ENCODE peak calls at places on chromosomes 3 and 15, in eight cellular contexts. One of them, this sample, is unnamed.

GRCh38 chr3:38521391-38521987 is 25.3 kb downstream of the EXOG start:
- DNase-seq in fibroblast of lung: peak; percentile 79
- DNase-seq in anterior cingulate cortex: no peak
- DNase-seq in stimulated activated CD8-positive, alpha-beta memory T cell treated with anti-CD3 and anti-CD28 coated beads, Interleukin-2, amount 100 ng/mL, for 1 hour: peak; percentile 31
- DNase-seq in RPMI7951: peak; percentile 62
- DNase-seq in C1 segment of cervical spinal cord: peak; percentile 33
- DNase-seq in stimulated activated CD4-positive, alpha-beta T cell treated with anti-CD3 and anti-CD28 coated beads, TNF-alpha, amount 100 ng/mL, for 24 hours: peak; percentile 51
- DNase-seq in kidney tubule cell: peak; percentile 73
- DNase-seq in this sample: peak; percentile 51

GRCh38 chr15:64761156-64761555 is 14.2 kb downstream of the RBPMS2 start:
- DNase-seq in fibroblast of lung: no peak
- DNase-seq in stimulated activated CD8-positive, alpha-beta memory T cell treated with anti-CD3 and anti-CD28 coated beads, Interleukin-2, amount 100 ng/mL, for 1 hour: no peak
- DNase-seq in C1 segment of cervical spinal cord: no peak
- DNase-seq in anterior cingulate cortex: no peak
- DNase-seq in stimulated activated CD4-positive, alpha-beta T cell treated with anti-CD3 and anti-CD28 coated beads, TNF-alpha, amount 100 ng/mL, for 24 hours: no peak
- DNase-seq in kidney tubule cell: no peak
- DNase-seq in RPMI7951: no peak
- DNase-seq in this sample: no peak

GRCh38 chr15:65796610-65797012 is 4.5 kb upstream of the DENND4A start:
- DNase-seq in anterior cingulate cortex: no peak
- DNase-seq in stimulated activated CD4-positive, alpha-beta T cell treated with anti-CD3 and anti-CD28 coated beads, TNF-alpha, amount 100 ng/mL, for 24 hours: no peak
- DNase-seq in C1 segment of cervical spinal cord: no peak
- DNase-seq in stimulated activated CD8-positive, alpha-beta memory T cell treated with anti-CD3 and anti-CD28 coated beads, Interleukin-2, amount 100 ng/mL, for 1 hour: no peak
- DNase-seq in kidney tubule cell: peak; percentile 59
- DNase-seq in RPMI7951: peak; percentile 61
- DNase-seq in fibroblast of lung: peak; percentile 60
- DNase-seq in this sample: no peak

GRCh38 chr15:65421360-65422215 is 1.2 kb downstream of the IGDCC4 start:
- DNase-seq in kidney tubule cell: peak; percentile 85
- DNase-seq in stimulated activated CD4-positive, alpha-beta T cell treated with anti-CD3 and anti-CD28 coated beads, TNF-alpha, amount 100 ng/mL, for 24 hours: no peak
- DNase-seq in C1 segment of cervical spinal cord: no peak
- DNase-seq in RPMI7951: peak; percentile 28
- DNase-seq in anterior cingulate cortex: no peak
- DNase-seq in fibroblast of lung: peak; percentile 63
- DNase-seq in stimulated activated CD8-positive, alpha-beta memory T cell treated with anti-CD3 and anti-CD28 coated beads, Interleukin-2, amount 100 ng/mL, for 1 hour: no peak
- DNase-seq in this sample: peak; percentile 77

GRCh38 chr15:50758712-50759205 is 6.7 kb downstream of the SPPL2A start:
- DNase-seq in fibroblast of lung: no peak
- DNase-seq in kidney tubule cell: peak; percentile 40
- DNase-seq in C1 segment of cervical spinal cord: no peak
- DNase-seq in stimulated activated CD4-positive, alpha-beta T cell treated with anti-CD3 and anti-CD28 coated beads, TNF-alpha, amount 100 ng/mL, for 24 hours: no peak
- DNase-seq in stimulated activated CD8-positive, alpha-beta memory T cell treated with anti-CD3 and anti-CD28 coated beads, Interleukin-2, amount 100 ng/mL, for 1 hour: no peak
- DNase-seq in RPMI7951: peak; percentile 16
- DNase-seq in anterior cingulate cortex: no peak
- DNase-seq in this sample: no peak

GRCh38 chr3:54891540-54891897 is 36.3 kb downstream of the LRTM1 start:
- DNase-seq in RPMI7951: peak; percentile 100
- DNase-seq in anterior cingulate cortex: no peak
- DNase-seq in stimulated activated CD4-positive, alpha-beta T cell treated with anti-CD3 and anti-CD28 coated beads, TNF-alpha, amount 100 ng/mL, for 24 hours: no peak
- DNase-seq in fibroblast of lung: peak; percentile 95
- DNase-seq in kidney tubule cell: peak; percentile 97
- DNase-seq in stimulated activated CD8-positive, alpha-beta memory T cell treated with anti-CD3 and anti-CD28 coated beads, Interleukin-2, amount 100 ng/mL, for 1 hour: no peak
- DNase-seq in C1 segment of cervical spinal cord: no peak
- DNase-seq in this sample: peak; percentile 81

GRCh38 chr3:74067296-74067695 is 442.6 kb upstream of the PDZRN3 start:
- DNase-seq in fibroblast of lung: peak; percentile 74
- DNase-seq in anterior cingulate cortex: no peak
- DNase-seq in stimulated activated CD4-positive, alpha-beta T cell treated with anti-CD3 and anti-CD28 coated beads, TNF-alpha, amount 100 ng/mL, for 24 hours: no peak
- DNase-seq in stimulated activated CD8-positive, alpha-beta memory T cell treated with anti-CD3 and anti-CD28 coated beads, Interleukin-2, amount 100 ng/mL, for 1 hour: no peak
- DNase-seq in RPMI7951: no peak
- DNase-seq in kidney tubule cell: peak; percentile 21
- DNase-seq in C1 segment of cervical spinal cord: no peak
- DNase-seq in this sample: peak; percentile 27

GRCh38 chr15:51735211-51735610 is 2.2 kb downstream of the LYSMD2 start:
- DNase-seq in kidney tubule cell: no peak
- DNase-seq in fibroblast of lung: no peak
- DNase-seq in stimulated activated CD4-positive, alpha-beta T cell treated with anti-CD3 and anti-CD28 coated beads, TNF-alpha, amount 100 ng/mL, for 24 hours: no peak
- DNase-seq in stimulated activated CD8-positive, alpha-beta memory T cell treated with anti-CD3 and anti-CD28 coated beads, Interleukin-2, amount 100 ng/mL, for 1 hour: no peak
- DNase-seq in C1 segment of cervical spinal cord: no peak
- DNase-seq in RPMI7951: no peak
- DNase-seq in anterior cingulate cortex: no peak
- DNase-seq in this sample: no peak

GRCh38 chr3:175186511-175186910 is 327.4 kb downstream of the NAALADL2 start:
- DNase-seq in RPMI7951: no peak
- DNase-seq in stimulated activated CD8-positive, alpha-beta memory T cell treated with anti-CD3 and anti-CD28 coated beads, Interleukin-2, amount 100 ng/mL, for 1 hour: no peak
- DNase-seq in anterior cingulate cortex: no peak
- DNase-seq in fibroblast of lung: peak; percentile 17
- DNase-seq in C1 segment of cervical spinal cord: no peak
- DNase-seq in stimulated activated CD4-positive, alpha-beta T cell treated with anti-CD3 and anti-CD28 coated beads, TNF-alpha, amount 100 ng/mL, for 24 hours: no peak
- DNase-seq in kidney tubule cell: peak; percentile 13
- DNase-seq in this sample: no peak

GRCh38 chr3:10283638-10284037 is 9.1 kb downstream of the GHRL start:
- DNase-seq in C1 segment of cervical spinal cord: no peak
- DNase-seq in stimulated activated CD8-positive, alpha-beta memory T cell treated with anti-CD3 and anti-CD28 coated beads, Interleukin-2, amount 100 ng/mL, for 1 hour: no peak
- DNase-seq in anterior cingulate cortex: no peak
- DNase-seq in kidney tubule cell: peak; percentile 80
- DNase-seq in fibroblast of lung: no peak
- DNase-seq in RPMI7951: no peak
- DNase-seq in stimulated activated CD4-positive, alpha-beta T cell treated with anti-CD3 and anti-CD28 coated beads, TNF-alpha, amount 100 ng/mL, for 24 hours: no peak
- DNase-seq in this sample: peak; percentile 76

GRCh38 chr15:42154576-42155355 is 1.7 kb downstream of the PLA2G4F start:
- DNase-seq in stimulated activated CD8-positive, alpha-beta memory T cell treated with anti-CD3 and anti-CD28 coated beads, Interleukin-2, amount 100 ng/mL, for 1 hour: no peak
- DNase-seq in C1 segment of cervical spinal cord: no peak
- DNase-seq in anterior cingulate cortex: no peak
- DNase-seq in kidney tubule cell: peak; percentile 85
- DNase-seq in stimulated activated CD4-positive, alpha-beta T cell treated with anti-CD3 and anti-CD28 coated beads, TNF-alpha, amount 100 ng/mL, for 24 hours: no peak
- DNase-seq in RPMI7951: no peak
- DNase-seq in fibroblast of lung: no peak
- DNase-seq in this sample: no peak

GRCh38 chr15:99475754-99476412 is 89.9 kb upstream of the MEF2A start:
- DNase-seq in stimulated activated CD4-positive, alpha-beta T cell treated with anti-CD3 and anti-CD28 coated beads, TNF-alpha, amount 100 ng/mL, for 24 hours: no peak
- DNase-seq in anterior cingulate cortex: no peak
- DNase-seq in stimulated activated CD8-positive, alpha-beta memory T cell treated with anti-CD3 and anti-CD28 coated beads, Interleukin-2, amount 100 ng/mL, for 1 hour: no peak
- DNase-seq in RPMI7951: no peak
- DNase-seq in fibroblast of lung: no peak
- DNase-seq in C1 segment of cervical spinal cord: no peak
- DNase-seq in kidney tubule cell: no peak
- DNase-seq in this sample: no peak

GRCh38 chr3:142787719-142788118 is 63.9 kb downstream of the TRPC1 start:
- DNase-seq in fibroblast of lung: no peak
- DNase-seq in C1 segment of cervical spinal cord: no peak
- DNase-seq in RPMI7951: no peak
- DNase-seq in anterior cingulate cortex: no peak
- DNase-seq in stimulated activated CD8-positive, alpha-beta memory T cell treated with anti-CD3 and anti-CD28 coated beads, Interleukin-2, amount 100 ng/mL, for 1 hour: no peak
- DNase-seq in kidney tubule cell: no peak
- DNase-seq in stimulated activated CD4-positive, alpha-beta T cell treated with anti-CD3 and anti-CD28 coated beads, TNF-alpha, amount 100 ng/mL, for 24 hours: no peak
- DNase-seq in this sample: no peak

GRCh38 chr3:126441256-126441880 is 34.3 kb downstream of the ZXDC start:
- DNase-seq in kidney tubule cell: no peak
- DNase-seq in stimulated activated CD8-positive, alpha-beta memory T cell treated with anti-CD3 and anti-CD28 coated beads, Interleukin-2, amount 100 ng/mL, for 1 hour: no peak
- DNase-seq in C1 segment of cervical spinal cord: no peak
- DNase-seq in RPMI7951: no peak
- DNase-seq in fibroblast of lung: no peak
- DNase-seq in anterior cingulate cortex: no peak
- DNase-seq in stimulated activated CD4-positive, alpha-beta T cell treated with anti-CD3 and anti-CD28 coated beads, TNF-alpha, amount 100 ng/mL, for 24 hours: no peak
- DNase-seq in this sample: no peak

GRCh38 chr3:21013566-21013965 is 737.4 kb downstream of the ZNF385D start:
- DNase-seq in stimulated activated CD4-positive, alpha-beta T cell treated with anti-CD3 and anti-CD28 coated beads, TNF-alpha, amount 100 ng/mL, for 24 hours: no peak
- DNase-seq in stimulated activated CD8-positive, alpha-beta memory T cell treated with anti-CD3 and anti-CD28 coated beads, Interleukin-2, amount 100 ng/mL, for 1 hour: no peak
- DNase-seq in fibroblast of lung: no peak
- DNase-seq in kidney tubule cell: peak; percentile 35
- DNase-seq in C1 segment of cervical spinal cord: no peak
- DNase-seq in anterior cingulate cortex: no peak
- DNase-seq in RPMI7951: no peak
- DNase-seq in this sample: no peak

GRCh38 chr3:157335198-157335597 is 101.5 kb upstream of the PTX3 start:
- DNase-seq in stimulated activated CD4-positive, alpha-beta T cell treated with anti-CD3 and anti-CD28 coated beads, TNF-alpha, amount 100 ng/mL, for 24 hours: no peak
- DNase-seq in fibroblast of lung: no peak
- DNase-seq in stimulated activated CD8-positive, alpha-beta memory T cell treated with anti-CD3 and anti-CD28 coated beads, Interleukin-2, amount 100 ng/mL, for 1 hour: no peak
- DNase-seq in RPMI7951: no peak
- DNase-seq in C1 segment of cervical spinal cord: no peak
- DNase-seq in kidney tubule cell: peak; percentile 16
- DNase-seq in anterior cingulate cortex: no peak
- DNase-seq in this sample: no peak

GRCh38 chr3:17088602-17089313 is 204.0 kb downstream of the PLCL2 start:
- DNase-seq in C1 segment of cervical spinal cord: no peak
- DNase-seq in RPMI7951: no peak
- DNase-seq in fibroblast of lung: no peak
- DNase-seq in stimulated activated CD8-positive, alpha-beta memory T cell treated with anti-CD3 and anti-CD28 coated beads, Interleukin-2, amount 100 ng/mL, for 1 hour: peak; percentile 15
- DNase-seq in stimulated activated CD4-positive, alpha-beta T cell treated with anti-CD3 and anti-CD28 coated beads, TNF-alpha, amount 100 ng/mL, for 24 hours: peak; percentile 7
- DNase-seq in kidney tubule cell: no peak
- DNase-seq in anterior cingulate cortex: no peak
- DNase-seq in this sample: no peak

GRCh38 chr3:75254685-75255084 is 409.4 kb upstream of the FRG2C start:
- DNase-seq in C1 segment of cervical spinal cord: no peak
- DNase-seq in stimulated activated CD4-positive, alpha-beta T cell treated with anti-CD3 and anti-CD28 coated beads, TNF-alpha, amount 100 ng/mL, for 24 hours: no peak
- DNase-seq in stimulated activated CD8-positive, alpha-beta memory T cell treated with anti-CD3 and anti-CD28 coated beads, Interleukin-2, amount 100 ng/mL, for 1 hour: no peak
- DNase-seq in kidney tubule cell: no peak
- DNase-seq in fibroblast of lung: no peak
- DNase-seq in anterior cingulate cortex: no peak
- DNase-seq in RPMI7951: no peak
- DNase-seq in this sample: no peak

GRCh38 chr3:101814835-101815234 is 34.5 kb upstream of the NFKBIZ start:
- DNase-seq in kidney tubule cell: no peak
- DNase-seq in stimulated activated CD8-positive, alpha-beta memory T cell treated with anti-CD3 and anti-CD28 coated beads, Interleukin-2, amount 100 ng/mL, for 1 hour: no peak
- DNase-seq in stimulated activated CD4-positive, alpha-beta T cell treated with anti-CD3 and anti-CD28 coated beads, TNF-alpha, amount 100 ng/mL, for 24 hours: no peak
- DNase-seq in fibroblast of lung: no peak
- DNase-seq in RPMI7951: no peak
- DNase-seq in C1 segment of cervical spinal cord: no peak
- DNase-seq in anterior cingulate cortex: no peak
- DNase-seq in this sample: no peak

GRCh38 chr3:24195504-24196230 is 250.6 kb downstream of the NR1D2 start:
- DNase-seq in stimulated activated CD8-positive, alpha-beta memory T cell treated with anti-CD3 and anti-CD28 coated beads, Interleukin-2, amount 100 ng/mL, for 1 hour: no peak
- DNase-seq in C1 segment of cervical spinal cord: no peak
- DNase-seq in anterior cingulate cortex: no peak
- DNase-seq in stimulated activated CD4-positive, alpha-beta T cell treated with anti-CD3 and anti-CD28 coated beads, TNF-alpha, amount 100 ng/mL, for 24 hours: no peak
- DNase-seq in fibroblast of lung: no peak
- DNase-seq in RPMI7951: no peak
- DNase-seq in kidney tubule cell: no peak
- DNase-seq in this sample: no peak

GRCh38 chr15:96072821-96073220 is 257.7 kb upstream of the NR2F2 start:
- DNase-seq in kidney tubule cell: no peak
- DNase-seq in stimulated activated CD8-positive, alpha-beta memory T cell treated with anti-CD3 and anti-CD28 coated beads, Interleukin-2, amount 100 ng/mL, for 1 hour: no peak
- DNase-seq in stimulated activated CD4-positive, alpha-beta T cell treated with anti-CD3 and anti-CD28 coated beads, TNF-alpha, amount 100 ng/mL, for 24 hours: no peak
- DNase-seq in C1 segment of cervical spinal cord: no peak
- DNase-seq in RPMI7951: no peak
- DNase-seq in anterior cingulate cortex: no peak
- DNase-seq in fibroblast of lung: no peak
- DNase-seq in this sample: no peak

GRCh38 chr3:14216257-14217048 is 37.8 kb downstream of the LSM3 start:
- DNase-seq in anterior cingulate cortex: no peak
- DNase-seq in kidney tubule cell: peak; percentile 70
- DNase-seq in C1 segment of cervical spinal cord: peak; percentile 80
- DNase-seq in fibroblast of lung: peak; percentile 76
- DNase-seq in RPMI7951: no peak
- DNase-seq in stimulated activated CD8-positive, alpha-beta memory T cell treated with anti-CD3 and anti-CD28 coated beads, Interleukin-2, amount 100 ng/mL, for 1 hour: peak; percentile 13
- DNase-seq in stimulated activated CD4-positive, alpha-beta T cell treated with anti-CD3 and anti-CD28 coated beads, TNF-alpha, amount 100 ng/mL, for 24 hours: peak; percentile 32
- DNase-seq in this sample: peak; percentile 35

GRCh38 chr15:65942436-65942835 is 73.1 kb downstream of the RAB11A start:
- DNase-seq in stimulated activated CD8-positive, alpha-beta memory T cell treated with anti-CD3 and anti-CD28 coated beads, Interleukin-2, amount 100 ng/mL, for 1 hour: no peak
- DNase-seq in RPMI7951: peak; percentile 21
- DNase-seq in fibroblast of lung: no peak
- DNase-seq in stimulated activated CD4-positive, alpha-beta T cell treated with anti-CD3 and anti-CD28 coated beads, TNF-alpha, amount 100 ng/mL, for 24 hours: no peak
- DNase-seq in C1 segment of cervical spinal cord: no peak
- DNase-seq in kidney tubule cell: no peak
- DNase-seq in anterior cingulate cortex: no peak
- DNase-seq in this sample: no peak

GRCh38 chr3:194875581-194876402 is 190.1 kb downstream of the FAM43A start:
- DNase-seq in kidney tubule cell: no peak
- DNase-seq in stimulated activated CD4-positive, alpha-beta T cell treated with anti-CD3 and anti-CD28 coated beads, TNF-alpha, amount 100 ng/mL, for 24 hours: no peak
- DNase-seq in anterior cingulate cortex: no peak
- DNase-seq in RPMI7951: no peak
- DNase-seq in C1 segment of cervical spinal cord: no peak
- DNase-seq in stimulated activated CD8-positive, alpha-beta memory T cell treated with anti-CD3 and anti-CD28 coated beads, Interleukin-2, amount 100 ng/mL, for 1 hour: no peak
- DNase-seq in fibroblast of lung: no peak
- DNase-seq in this sample: no peak

GRCh38 chr3:190676477-190676876 is 162.6 kb downstream of the IL1RAP start:
- DNase-seq in stimulated activated CD4-positive, alpha-beta T cell treated with anti-CD3 and anti-CD28 coated beads, TNF-alpha, amount 100 ng/mL, for 24 hours: no peak
- DNase-seq in stimulated activated CD8-positive, alpha-beta memory T cell treated with anti-CD3 and anti-CD28 coated beads, Interleukin-2, amount 100 ng/mL, for 1 hour: no peak
- DNase-seq in fibroblast of lung: no peak
- DNase-seq in kidney tubule cell: no peak
- DNase-seq in anterior cingulate cortex: no peak
- DNase-seq in C1 segment of cervical spinal cord: no peak
- DNase-seq in RPMI7951: no peak
- DNase-seq in this sample: no peak

GRCh38 chr3:158768881-158769518 is 32.9 kb upstream of the MFSD1 start:
- DNase-seq in stimulated activated CD8-positive, alpha-beta memory T cell treated with anti-CD3 and anti-CD28 coated beads, Interleukin-2, amount 100 ng/mL, for 1 hour: no peak
- DNase-seq in C1 segment of cervical spinal cord: no peak
- DNase-seq in anterior cingulate cortex: no peak
- DNase-seq in fibroblast of lung: peak; percentile 98
- DNase-seq in stimulated activated CD4-positive, alpha-beta T cell treated with anti-CD3 and anti-CD28 coated beads, TNF-alpha, amount 100 ng/mL, for 24 hours: no peak
- DNase-seq in RPMI7951: peak; percentile 95
- DNase-seq in kidney tubule cell: peak; percentile 78
- DNase-seq in this sample: no peak

GRCh38 chr15:33738941-33739664 is 229.2 kb upstream of the CHRM5 start:
- DNase-seq in RPMI7951: no peak
- DNase-seq in fibroblast of lung: no peak
- DNase-seq in kidney tubule cell: no peak
- DNase-seq in stimulated activated CD4-positive, alpha-beta T cell treated with anti-CD3 and anti-CD28 coated beads, TNF-alpha, amount 100 ng/mL, for 24 hours: no peak
- DNase-seq in stimulated activated CD8-positive, alpha-beta memory T cell treated with anti-CD3 and anti-CD28 coated beads, Interleukin-2, amount 100 ng/mL, for 1 hour: no peak
- DNase-seq in C1 segment of cervical spinal cord: no peak
- DNase-seq in anterior cingulate cortex: no peak
- DNase-seq in this sample: no peak

GRCh38 chr3:58487140-58487886 is 4.6 kb upstream of the KCTD6 start:
- DNase-seq in RPMI7951: peak; percentile 83
- DNase-seq in fibroblast of lung: peak; percentile 55
- DNase-seq in kidney tubule cell: peak; percentile 57
- DNase-seq in C1 segment of cervical spinal cord: no peak
- DNase-seq in anterior cingulate cortex: peak; percentile 41
- DNase-seq in stimulated activated CD4-positive, alpha-beta T cell treated with anti-CD3 and anti-CD28 coated beads, TNF-alpha, amount 100 ng/mL, for 24 hours: no peak
- DNase-seq in stimulated activated CD8-positive, alpha-beta memory T cell treated with anti-CD3 and anti-CD28 coated beads, Interleukin-2, amount 100 ng/mL, for 1 hour: no peak
- DNase-seq in this sample: peak; percentile 39

GRCh38 chr15:70853270-70853854 is 595 bp downstream of the LARP6 start:
- DNase-seq in RPMI7951: peak; percentile 65
- DNase-seq in anterior cingulate cortex: no peak
- DNase-seq in fibroblast of lung: peak; percentile 70
- DNase-seq in kidney tubule cell: peak; percentile 81
- DNase-seq in stimulated activated CD8-positive, alpha-beta memory T cell treated with anti-CD3 and anti-CD28 coated beads, Interleukin-2, amount 100 ng/mL, for 1 hour: no peak
- DNase-seq in C1 segment of cervical spinal cord: no peak
- DNase-seq in stimulated activated CD4-positive, alpha-beta T cell treated with anti-CD3 and anti-CD28 coated beads, TNF-alpha, amount 100 ng/mL, for 24 hours: no peak
- DNase-seq in this sample: no peak

GRCh38 chr3:171459130-171459941 is 869 bp downstream of the TNIK start:
- DNase-seq in anterior cingulate cortex: no peak
- DNase-seq in fibroblast of lung: peak; percentile 48
- DNase-seq in RPMI7951: peak; percentile 41
- DNase-seq in kidney tubule cell: peak; percentile 57
- DNase-seq in stimulated activated CD8-positive, alpha-beta memory T cell treated with anti-CD3 and anti-CD28 coated beads, Interleukin-2, amount 100 ng/mL, for 1 hour: no peak
- DNase-seq in C1 segment of cervical spinal cord: peak; percentile 52
- DNase-seq in stimulated activated CD4-positive, alpha-beta T cell treated with anti-CD3 and anti-CD28 coated beads, TNF-alpha, amount 100 ng/mL, for 24 hours: peak; percentile 33
- DNase-seq in this sample: peak; percentile 50

GRCh38 chr3:22980346-22980745 is 222.8 kb upstream of the UBE2E2 start:
- DNase-seq in anterior cingulate cortex: no peak
- DNase-seq in C1 segment of cervical spinal cord: no peak
- DNase-seq in fibroblast of lung: peak; percentile 45
- DNase-seq in kidney tubule cell: no peak
- DNase-seq in RPMI7951: peak; percentile 41
- DNase-seq in stimulated activated CD4-positive, alpha-beta T cell treated with anti-CD3 and anti-CD28 coated beads, TNF-alpha, amount 100 ng/mL, for 24 hours: no peak
- DNase-seq in stimulated activated CD8-positive, alpha-beta memory T cell treated with anti-CD3 and anti-CD28 coated beads, Interleukin-2, amount 100 ng/mL, for 1 hour: no peak
- DNase-seq in this sample: no peak

GRCh38 chr3:138338816-138339215 is 9.2 kb upstream of the NME9 start:
- DNase-seq in anterior cingulate cortex: no peak
- DNase-seq in kidney tubule cell: no peak
- DNase-seq in stimulated activated CD8-positive, alpha-beta memory T cell treated with anti-CD3 and anti-CD28 coated beads, Interleukin-2, amount 100 ng/mL, for 1 hour: no peak
- DNase-seq in fibroblast of lung: no peak
- DNase-seq in stimulated activated CD4-positive, alpha-beta T cell treated with anti-CD3 and anti-CD28 coated beads, TNF-alpha, amount 100 ng/mL, for 24 hours: no peak
- DNase-seq in RPMI7951: no peak
- DNase-seq in C1 segment of cervical spinal cord: no peak
- DNase-seq in this sample: peak; percentile 46

GRCh38 chr15:79166311-79166955 is 75.9 kb upstream of the RASGRF1 start:
- DNase-seq in C1 segment of cervical spinal cord: no peak
- DNase-seq in fibroblast of lung: no peak
- DNase-seq in stimulated activated CD4-positive, alpha-beta T cell treated with anti-CD3 and anti-CD28 coated beads, TNF-alpha, amount 100 ng/mL, for 24 hours: no peak
- DNase-seq in kidney tubule cell: no peak
- DNase-seq in RPMI7951: no peak
- DNase-seq in stimulated activated CD8-positive, alpha-beta memory T cell treated with anti-CD3 and anti-CD28 coated beads, Interleukin-2, amount 100 ng/mL, for 1 hour: no peak
- DNase-seq in anterior cingulate cortex: no peak
- DNase-seq in this sample: no peak

GRCh38 chr3:140903196-140903595 is 38.4 kb upstream of the SLC25A36 start:
- DNase-seq in C1 segment of cervical spinal cord: no peak
- DNase-seq in stimulated activated CD8-positive, alpha-beta memory T cell treated with anti-CD3 and anti-CD28 coated beads, Interleukin-2, amount 100 ng/mL, for 1 hour: no peak
- DNase-seq in RPMI7951: no peak
- DNase-seq in stimulated activated CD4-positive, alpha-beta T cell treated with anti-CD3 and anti-CD28 coated beads, TNF-alpha, amount 100 ng/mL, for 24 hours: no peak
- DNase-seq in anterior cingulate cortex: no peak
- DNase-seq in kidney tubule cell: peak; percentile 61
- DNase-seq in fibroblast of lung: no peak
- DNase-seq in this sample: no peak

This sample was measured in left ventricle myocardium superior.